ENCODE peak calls at places on chromosome 21, in nine cellular contexts. One of them, this sample, is unnamed.

GRCh38 chr21:36852293-36852692 is 114.2 kb downstream of the HLCS start:
- DNase-seq in IMR-90: no peak
- DNase-seq in thoracic aorta: no peak
- DNase-seq in AG04450: no peak
- DNase-seq in right atrium auricular region: no peak
- DNase-seq in fibroblast of pulmonary artery: no peak
- DNase-seq in OCI-LY7: no peak
- DNase-seq in fibroblast of villous mesenchyme: no peak
- DNase-seq in pancreas: no peak
- DNase-seq in this sample: no peak

GRCh38 chr21:34808569-34809204 is 139.9 kb downstream of the CLIC6 start:
- DNase-seq in IMR-90: peak
- DNase-seq in thoracic aorta: no peak
- DNase-seq in AG04450: peak
- DNase-seq in right atrium auricular region: no peak
- DNase-seq in fibroblast of pulmonary artery: peak
- DNase-seq in OCI-LY7: peak
- DNase-seq in fibroblast of villous mesenchyme: peak
- DNase-seq in pancreas: no peak
- DNase-seq in this sample: peak

GRCh38 chr21:36508948-36509347 is 29.0 kb upstream of the CLDN14 start:
- DNase-seq in IMR-90: no peak
- DNase-seq in thoracic aorta: no peak
- DNase-seq in AG04450: no peak
- DNase-seq in right atrium auricular region: no peak
- DNase-seq in fibroblast of pulmonary artery: no peak
- DNase-seq in OCI-LY7: no peak
- DNase-seq in fibroblast of villous mesenchyme: no peak
- DNase-seq in pancreas: no peak
- DNase-seq in this sample: no peak

GRCh38 chr21:38167345-38167744 is 89.4 kb upstream of the KCNJ15 start:
- DNase-seq in IMR-90: no peak
- DNase-seq in thoracic aorta: no peak
- DNase-seq in AG04450: no peak
- DNase-seq in right atrium auricular region: no peak
- DNase-seq in fibroblast of pulmonary artery: no peak
- DNase-seq in OCI-LY7: no peak
- DNase-seq in fibroblast of villous mesenchyme: no peak
- DNase-seq in pancreas: no peak
- DNase-seq in this sample: no peak

GRCh38 chr21:20949884-20950283 is 48.3 kb upstream of the NCAM2 start:
- DNase-seq in IMR-90: no peak
- DNase-seq in thoracic aorta: no peak
- DNase-seq in AG04450: no peak
- DNase-seq in right atrium auricular region: no peak
- DNase-seq in fibroblast of pulmonary artery: no peak
- DNase-seq in OCI-LY7: no peak
- DNase-seq in fibroblast of villous mesenchyme: no peak
- DNase-seq in pancreas: no peak
- DNase-seq in this sample: no peak

GRCh38 chr21:30882907-30883597 is 1.7 kb upstream of the KRTAP11-1 start:
- DNase-seq in IMR-90: no peak
- DNase-seq in thoracic aorta: no peak
- DNase-seq in AG04450: no peak
- DNase-seq in right atrium auricular region: no peak
- DNase-seq in fibroblast of pulmonary artery: no peak
- DNase-seq in OCI-LY7: no peak
- DNase-seq in fibroblast of villous mesenchyme: no peak
- DNase-seq in pancreas: no peak
- DNase-seq in this sample: no peak

GRCh38 chr21:16468191-16468590 is 738.4 kb downstream of the USP25 start:
- DNase-seq in IMR-90: peak
- DNase-seq in thoracic aorta: no peak
- DNase-seq in AG04450: no peak
- DNase-seq in right atrium auricular region: no peak
- DNase-seq in fibroblast of pulmonary artery: no peak
- DNase-seq in OCI-LY7: no peak
- DNase-seq in fibroblast of villous mesenchyme: peak
- DNase-seq in pancreas: no peak
- DNase-seq in this sample: no peak

GRCh38 chr21:37675202-37675801 is 241.0 kb downstream of the KCNJ6 start:
- DNase-seq in IMR-90: peak
- DNase-seq in thoracic aorta: no peak
- DNase-seq in AG04450: no peak
- DNase-seq in right atrium auricular region: peak
- DNase-seq in fibroblast of pulmonary artery: peak
- DNase-seq in OCI-LY7: peak
- DNase-seq in fibroblast of villous mesenchyme: peak
- DNase-seq in pancreas: peak
- DNase-seq in this sample: no peak

GRCh38 chr21:39209334-39209688 is 26.1 kb upstream of the PSMG1 start:
- DNase-seq in IMR-90: no peak
- DNase-seq in thoracic aorta: no peak
- DNase-seq in AG04450: no peak
- DNase-seq in right atrium auricular region: no peak
- DNase-seq in fibroblast of pulmonary artery: no peak
- DNase-seq in OCI-LY7: no peak
- DNase-seq in fibroblast of villous mesenchyme: no peak
- DNase-seq in pancreas: no peak
- DNase-seq in this sample: no peak

GRCh38 chr21:39208624-39209333 is 25.5 kb upstream of the PSMG1 start:
- DNase-seq in IMR-90: peak
- DNase-seq in thoracic aorta: no peak
- DNase-seq in AG04450: no peak
- DNase-seq in right atrium auricular region: no peak
- DNase-seq in fibroblast of pulmonary artery: peak
- DNase-seq in OCI-LY7: no peak
- DNase-seq in fibroblast of villous mesenchyme: peak
- DNase-seq in pancreas: no peak
- DNase-seq in this sample: no peak

DNA sequence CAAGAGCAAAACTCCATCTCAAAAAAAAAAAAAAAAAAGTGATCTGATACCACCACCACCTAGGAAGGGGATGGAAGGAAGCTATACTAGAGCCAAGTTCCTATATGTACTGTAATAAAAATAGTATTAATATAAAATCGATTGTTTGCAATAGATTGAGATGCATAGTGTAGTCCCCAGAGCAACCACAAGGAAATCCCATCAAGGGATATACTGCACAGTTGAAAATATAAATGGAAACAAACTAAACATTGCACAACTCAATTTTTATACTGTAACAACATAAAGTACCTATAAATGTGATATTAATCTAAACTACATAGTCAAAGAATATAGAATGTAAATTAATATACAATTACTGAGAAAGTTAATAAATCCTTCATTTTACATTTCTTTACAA is 20.9 kb upstream of the PSMG1 start:
- DNase-seq in IMR-90: no peak
- DNase-seq in thoracic aorta: no peak
- DNase-seq in AG04450: no peak
- DNase-seq in right atrium auricular region: no peak
- DNase-seq in fibroblast of pulmonary artery: no peak
- DNase-seq in OCI-LY7: no peak
- DNase-seq in fibroblast of villous mesenchyme: no peak
- DNase-seq in pancreas: no peak
- DNase-seq in this sample: no peak
- TF ChIP-seq CTCF in IMR-90: peak
- TF ChIP-seq CTCF in thoracic aorta: peak
- TF ChIP-seq CTCF in AG04450: peak
- TF ChIP-seq CTCF in right atrium auricular region: no peak
- TF ChIP-seq CTCF in fibroblast of pulmonary artery: peak
- TF ChIP-seq CTCF in OCI-LY7: no peak
- TF ChIP-seq CTCF in fibroblast of villous mesenchyme: peak
- TF ChIP-seq CTCF in pancreas: no peak
- TF ChIP-seq CTCF in this sample: peak

GRCh38 chr21:33127154-33127893 is 57.4 kb downstream of the OLIG1 start:
- DNase-seq in IMR-90: peak
- DNase-seq in thoracic aorta: no peak
- DNase-seq in AG04450: peak
- DNase-seq in right atrium auricular region: peak
- DNase-seq in fibroblast of pulmonary artery: peak
- DNase-seq in OCI-LY7: peak
- DNase-seq in fibroblast of villous mesenchyme: peak
- DNase-seq in pancreas: peak
- DNase-seq in this sample: peak
- H3K4me3 ChIP-seq in IMR-90: peak
- H3K4me3 ChIP-seq in thoracic aorta: peak
- H3K4me3 ChIP-seq in AG04450: peak
- H3K4me3 ChIP-seq in right atrium auricular region: peak
- H3K4me3 ChIP-seq in fibroblast of pulmonary artery: peak
- H3K4me3 ChIP-seq in OCI-LY7: peak
- H3K4me3 ChIP-seq in fibroblast of villous mesenchyme: peak
- H3K4me3 ChIP-seq in pancreas: no peak
- H3K4me3 ChIP-seq in this sample: peak

DNA sequence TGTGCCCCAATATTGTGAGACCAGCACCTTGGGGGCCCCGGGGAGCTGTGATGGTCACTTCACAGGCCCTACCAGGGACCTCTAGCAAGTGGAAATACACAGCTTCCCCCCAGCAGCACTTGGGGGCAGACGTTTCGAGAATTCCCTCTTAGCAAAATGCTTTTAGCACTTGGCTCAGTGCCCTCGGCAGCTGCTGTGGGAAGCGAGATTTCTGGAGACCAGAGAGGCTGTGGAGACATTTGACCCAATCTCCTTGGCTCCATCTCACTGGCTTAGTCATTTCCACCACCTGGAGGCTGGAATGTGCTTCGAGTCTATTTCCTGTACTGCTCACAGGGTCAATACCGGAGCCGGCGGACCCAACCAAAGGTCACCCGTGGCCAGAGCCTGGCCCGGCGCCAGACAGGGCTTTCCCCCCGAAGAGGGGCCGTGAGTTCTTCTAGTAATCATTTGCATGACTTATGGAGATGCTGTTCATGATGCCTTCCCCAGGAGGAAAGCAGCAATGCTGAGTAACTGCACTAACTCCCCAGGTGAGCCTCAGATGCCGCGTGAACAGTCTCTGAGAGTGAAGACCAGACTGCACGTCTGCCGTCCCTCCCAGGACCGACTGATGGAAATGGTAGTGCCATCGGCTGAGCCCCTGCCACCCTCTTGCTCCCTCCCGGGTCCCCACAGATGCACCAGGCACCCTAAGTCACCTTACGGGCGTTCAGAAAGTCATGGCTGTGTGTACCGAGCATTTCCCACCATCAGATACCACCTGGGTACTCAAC is 4.4 kb upstream of the C2CD2 start:
- DNase-seq in IMR-90: peak
- DNase-seq in thoracic aorta: peak
- DNase-seq in AG04450: peak
- DNase-seq in right atrium auricular region: peak
- DNase-seq in fibroblast of pulmonary artery: peak
- DNase-seq in OCI-LY7: no peak
- DNase-seq in fibroblast of villous mesenchyme: peak
- DNase-seq in pancreas: peak
- DNase-seq in this sample: peak
- TF ChIP-seq CTCF in IMR-90: peak
- TF ChIP-seq CTCF in thoracic aorta: peak
- TF ChIP-seq CTCF in AG04450: peak
- TF ChIP-seq CTCF in right atrium auricular region: peak
- TF ChIP-seq CTCF in fibroblast of pulmonary artery: peak
- TF ChIP-seq CTCF in OCI-LY7: no peak
- TF ChIP-seq CTCF in fibroblast of villous mesenchyme: no peak
- TF ChIP-seq CTCF in pancreas: no peak
- TF ChIP-seq CTCF in this sample: peak

GRCh38 chr21:46297311-46298082 is 11.4 kb downstream of the YBEY start:
- DNase-seq in IMR-90: no peak
- DNase-seq in thoracic aorta: no peak
- DNase-seq in AG04450: no peak
- DNase-seq in right atrium auricular region: no peak
- DNase-seq in fibroblast of pulmonary artery: peak
- DNase-seq in OCI-LY7: no peak
- DNase-seq in fibroblast of villous mesenchyme: no peak
- DNase-seq in pancreas: no peak
- DNase-seq in this sample: no peak
- H3K4me3 ChIP-seq in IMR-90: no peak
- H3K4me3 ChIP-seq in thoracic aorta: peak
- H3K4me3 ChIP-seq in AG04450: peak
- H3K4me3 ChIP-seq in right atrium auricular region: peak
- H3K4me3 ChIP-seq in fibroblast of pulmonary artery: peak
- H3K4me3 ChIP-seq in OCI-LY7: no peak
- H3K4me3 ChIP-seq in fibroblast of villous mesenchyme: peak
- H3K4me3 ChIP-seq in pancreas: no peak
- H3K4me3 ChIP-seq in this sample: peak

This sample was measured in astrocyte of the cerebellum.